ENCODE peak calls at places on chromosomes 1 and 21, in seven cellular contexts. I is astrocyte, G is aorta, F is tibial nerve, L is uterus, S is heart left ventricle, Q is fibroblast of lung. P is an unnamed sample.
A peak's percentile ranks its signal among the peaks of the same experiment; 100 is the strongest.

GRCh38 chr1:223776075-223776814 is 63.9 kb downstream of the CAPN2 start:
- DNase-seq in I (peak; percentile 94), G (no peak), F (no peak), L (no peak), S (no peak), Q (peak; percentile 95), P (peak; percentile 9)

GRCh38 chr1:42282867-42283583 is 52.0 kb downstream of the FOXJ3 start:
- DNase-seq in I (peak; percentile 30), G (no peak), F (no peak), L (no peak), S (no peak), Q (peak; percentile 50), P (no peak)

GRCh38 chr1:57506941-57507340 is 83.1 kb upstream of the DAB1 start:
- DNase-seq in I (no peak), G (no peak), F (no peak), L (no peak), S (no peak), Q (no peak), P (no peak)

GRCh38 chr1:34928066-34928864 is 1.2 kb downstream of the DLGAP3 start:
- DNase-seq in I (no peak), G (no peak), F (no peak), L (no peak), S (no peak), Q (no peak), P (no peak)

GRCh38 chr1:241560511-241561187 is 28.5 kb downstream of the KMO start:
- DNase-seq in I (peak; percentile 1), G (no peak), F (no peak), L (no peak), S (no peak), Q (no peak), P (no peak)

GRCh38 chr1:171032822-171033702 is 57.6 kb upstream of the FMO3 start:
- DNase-seq in I (no peak), G (no peak), F (no peak), L (no peak), S (no peak), Q (no peak), P (no peak)

GRCh38 chr1:19407494-19408096 is 77.7 kb downstream of the CAPZB start:
- DNase-seq in I (no peak), G (no peak), F (no peak), L (no peak), S (no peak), Q (no peak), P (no peak)

GRCh38 chr1:164563821-164564251 is 4.9 kb downstream of the PBX1 start:
- DNase-seq in I (no peak), G (no peak), F (no peak), L (no peak), S (no peak), Q (peak; percentile 23), P (no peak)

GRCh38 chr1:46134660-46135331 is 2.4 kb upstream of the PIK3R3 start:
- DNase-seq in I (peak; percentile 79), G (no peak), F (no peak), L (no peak), S (peak; percentile 32), Q (peak; percentile 81), P (no peak)

GRCh38 chr1:75097686-75098085 is 36.5 kb upstream of the LHX8 start:
- DNase-seq in I (no peak), G (no peak), F (no peak), L (no peak), S (no peak), Q (peak; percentile 13), P (no peak)

GRCh38 chr1:246602194-246602593 is 35.9 kb downstream of the CNST start:
- DNase-seq in I (peak; percentile 70), G (no peak), F (no peak), L (no peak), S (no peak), Q (peak; percentile 73), P (no peak)

GRCh38 chr1:27868932-27869718 is 3.2 kb upstream of the THEMIS2 start:
- DNase-seq in I (no peak), G (no peak), F (no peak), L (no peak), S (no peak), Q (no peak), P (peak; percentile 50)

GRCh38 chr1:227548448-227548847 is 14.9 kb upstream of the ZNF678 start:
- DNase-seq in I (no peak), G (no peak), F (no peak), L (no peak), S (no peak), Q (no peak), P (no peak)

GRCh38 chr1:58968360-58968952 is 184.6 kb upstream of the JUN start:
- DNase-seq in I (peak; percentile 32), G (peak; percentile 89), F (peak; percentile 62), L (peak; percentile 90), S (peak; percentile 85), Q (peak; percentile 48), P (no peak)

GRCh38 chr1:245084551-245084950 is 70.2 kb upstream of the KIF26B start:
- DNase-seq in I (peak; percentile 67), G (no peak), F (no peak), L (no peak), S (no peak), Q (peak; percentile 72), P (no peak)

GRCh38 chr1:8870605-8871538 is 7.6 kb downstream of the ENO1 start:
- DNase-seq in I (no peak), G (no peak), F (no peak), L (no peak), S (no peak), Q (no peak), P (no peak)

GRCh38 chr1:243507001-243507671 is 251.3 kb downstream of the SDCCAG8 start:
- DNase-seq in I (no peak), G (no peak), F (no peak), L (no peak), S (no peak), Q (no peak), P (no peak)

GRCh38 chr1:72278461-72278860 is 3.9 kb downstream of the NEGR1 start:
- DNase-seq in I (no peak), G (no peak), F (no peak), L (no peak), S (no peak), Q (no peak), P (no peak)

GRCh38 chr1:6871300-6871972 is 86.2 kb downstream of the CAMTA1 start:
- DNase-seq in I (no peak), G (no peak), F (no peak), L (no peak), S (no peak), Q (no peak), P (no peak)

GRCh38 chr1:18280956-18281355 is 173.4 kb downstream of the IGSF21 start:
- DNase-seq in I (no peak), G (no peak), F (no peak), L (no peak), S (no peak), Q (no peak), P (no peak)

GRCh38 chr1:89381617-89382016 is 17.8 kb downstream of the GBP6 start:
- DNase-seq in I (no peak), G (no peak), F (no peak), L (no peak), S (no peak), Q (no peak), P (no peak)

GRCh38 chr1:47527653-47528272 is 89.9 kb downstream of the FOXD2 start:
- DNase-seq in I (no peak), G (no peak), F (no peak), L (no peak), S (no peak), Q (no peak), P (no peak)

GRCh38 chr21:37061926-37062591 is 10.8 kb downstream of the PIGP start:
- DNase-seq in I (peak; percentile 8), G (no peak), F (no peak), L (no peak), S (no peak), Q (peak; percentile 14), P (no peak)

GRCh38 chr1:74733616-74734484 is 898 bp downstream of the TYW3 start:
- DNase-seq in I (peak; percentile 64), G (no peak), F (no peak), L (no peak), S (peak; percentile 25), Q (peak; percentile 75), P (no peak)

GRCh38 chr1:25028910-25029599 is 99.0 kb upstream of the RUNX3 start:
- DNase-seq in I (no peak), G (no peak), F (no peak), L (no peak), S (no peak), Q (no peak), P (no peak)

GRCh38 chr1:111197598-111198289 is 2.7 kb downstream of the DENND2D start:
- DNase-seq in I (no peak), G (no peak), F (no peak), L (no peak), S (no peak), Q (peak; percentile 15), P (peak; percentile 58)

GRCh38 chr1:39065542-39065941 is 39.4 kb downstream of the NDUFS5 start:
- DNase-seq in I (no peak), G (no peak), F (no peak), L (no peak), S (no peak), Q (no peak), P (no peak)

GRCh38 chr1:198750081-198750480 is 111.2 kb downstream of the PTPRC start:
- DNase-seq in I (no peak), G (no peak), F (no peak), L (no peak), S (no peak), Q (no peak), P (no peak)
- H3K36me3 ChIP-seq in I (no peaks in the 10 kb centered on the region), G (no peaks in the 10 kb centered on the region), F (no peaks in the 10 kb centered on the region), L (no peaks in the 10 kb centered on the region), S (no peaks in the 10 kb centered on the region), Q (no peaks in the 10 kb centered on the region), P (peaks cover 100% of the 10 kb centered on the region)

GRCh38 chr1:2172551-2173146 is 21.9 kb downstream of the FAAP20 start:
- DNase-seq in I (no peak), G (peak; percentile 55), F (no peak), L (no peak), S (no peak), Q (no peak), P (no peak)
- H3K36me3 ChIP-seq in I (no peaks in the 10 kb centered on the region), G (no peaks in the 10 kb centered on the region), F (no peaks in the 10 kb centered on the region), L (no peaks in the 10 kb centered on the region), S (no peaks in the 10 kb centered on the region), Q (no peaks in the 10 kb centered on the region), P (peaks cover 15% of the 10 kb centered on the region)

DNA sequence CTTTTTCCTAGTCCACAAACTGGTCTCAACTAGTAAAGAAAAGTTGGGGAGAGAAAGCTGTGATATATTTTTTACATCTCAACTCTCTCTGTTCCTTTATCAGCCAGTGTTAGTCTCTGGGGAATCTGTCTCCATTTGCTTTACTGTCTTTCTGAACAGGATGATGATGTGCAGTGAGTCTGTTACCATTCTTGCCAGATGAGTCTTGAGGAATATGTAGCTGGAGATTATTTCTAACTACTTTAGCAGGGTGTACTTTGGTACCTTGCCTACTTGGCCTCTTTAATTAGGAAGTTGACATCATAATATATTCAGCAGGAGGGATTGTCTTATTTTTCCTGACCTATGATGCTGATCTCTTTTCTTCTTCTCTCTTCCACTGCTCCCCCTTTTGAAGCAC is 15.8 kb upstream of the HAX1 start:
- DNase-seq in I (no peak), G (no peak), F (no peak), L (no peak), S (no peak), Q (no peak), P (no peak)
- H3K36me3 ChIP-seq in I (peaks cover 86% of the 10 kb centered on the region), G (peaks cover 22% of the 10 kb centered on the region), F (peaks cover 100% of the 10 kb centered on the region), L (no peaks in the 10 kb centered on the region), S (peaks cover 100% of the 10 kb centered on the region), Q (peaks cover 44% of the 10 kb centered on the region), P (peaks cover 97% of the 10 kb centered on the region)

DNA sequence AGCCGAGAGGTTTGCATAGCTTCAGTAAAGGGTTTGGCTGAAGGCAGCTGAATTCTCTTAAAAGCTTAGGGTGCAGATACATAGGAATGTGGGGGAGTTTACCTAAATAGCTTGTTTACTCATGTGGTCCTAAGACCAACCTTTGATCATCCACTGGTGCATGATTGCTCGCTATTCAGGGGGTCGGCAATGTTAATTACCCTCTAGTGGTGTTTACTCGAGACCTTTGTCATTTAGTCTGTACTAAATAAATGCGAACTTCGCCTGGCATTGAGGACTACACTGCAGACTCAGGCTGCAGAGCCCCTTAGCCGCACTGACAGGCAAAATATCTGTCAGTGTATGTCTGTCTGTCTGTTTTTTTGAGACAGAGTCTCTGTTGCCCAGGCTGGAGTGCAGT is 31.8 kb downstream of the TMEM63A start:
- DNase-seq in I (no peak), G (no peak), F (no peak), L (no peak), S (no peak), Q (no peak), P (no peak)
- H3K36me3 ChIP-seq in I (peaks cover 2% of the 10 kb centered on the region), G (no peaks in the 10 kb centered on the region), F (peaks cover 98% of the 10 kb centered on the region), L (no peaks in the 10 kb centered on the region), S (peaks cover 67% of the 10 kb centered on the region), Q (peaks cover 21% of the 10 kb centered on the region), P (peaks cover 79% of the 10 kb centered on the region)